ENCODE peak calls at places on chromosomes 5 and 9, in six cellular contexts. G, L, Y, D, T and R are unnamed samples.

GRCh38 chr9:115167175-115167574 is 49.2 kb upstream of the TNC start:
- DNase-seq in D (no peak), G (no peak), L (no peak), T (peak), Y (peak), R (peak)

GRCh38 chr9:97367729-97368128 is 44.2 kb upstream of the TDRD7 start:
- DNase-seq in Y (no peak), D (no peak), T (no peak), L (no peak), G (no peak), R (no peak)

GRCh38 chr5:36935805-36936204 is 59.2 kb downstream of the NIPBL start:
- DNase-seq in G (no peak), T (no peak), Y (no peak), L (no peak), D (no peak), R (no peak)

GRCh38 chr5:85556464-85556863 is 1061.3 kb upstream of the COX7C start:
- DNase-seq in L (no peak), G (no peak), T (no peak), Y (no peak), D (no peak), R (no peak)

GRCh38 chr9:89466451-89467277 is 31.2 kb downstream of the SEMA4D start:
- DNase-seq in Y (no peak), D (no peak), L (no peak), T (no peak), G (no peak), R (no peak)

GRCh38 chr5:175288048-175288621 is 155.8 kb downstream of the DRD1 start:
- DNase-seq in T (peak), G (no peak), L (no peak), Y (no peak), D (no peak), R (peak)

GRCh38 chr9:128422783-128423150 is 2.1 kb downstream of the CERCAM start:
- DNase-seq in D (no peak), G (no peak), L (no peak), T (peak), Y (no peak), R (no peak)

GRCh38 chr5:132072508-132072907 is 1.1 kb upstream of the CSF2 start:
- DNase-seq in L (no peak), G (no peak), T (no peak), D (no peak), Y (no peak), R (no peak)

GRCh38 chr5:94524841-94525697 is 93.3 kb downstream of the KIAA0825 start:
- DNase-seq in Y (peak), T (peak), G (no peak), L (no peak), D (no peak), R (peak)

GRCh38 chr9:33320568-33321261 is 30.4 kb downstream of the NFX1 start:
- DNase-seq in L (no peak), G (no peak), D (no peak), T (peak), Y (peak), R (peak)

GRCh38 chr5:124274949-124275348 is 471.5 kb downstream of the ZNF608 start:
- DNase-seq in D (no peak), Y (peak), T (peak), L (no peak), G (no peak), R (no peak)

GRCh38 chr5:80623911-80624457 is 30.5 kb upstream of the MSH3 start:
- DNase-seq in G (no peak), T (no peak), Y (no peak), D (no peak), L (no peak), R (no peak)

GRCh38 chr5:80619081-80619480 is 35.4 kb upstream of the MSH3 start:
- DNase-seq in T (no peak), L (no peak), G (no peak), Y (no peak), D (no peak), R (no peak)

GRCh38 chr5:80622756-80623155 is 31.7 kb upstream of the MSH3 start:
- DNase-seq in G (no peak), Y (no peak), D (no peak), L (no peak), T (no peak), R (no peak)

GRCh38 chr5:80615266-80615914 is 39.1 kb upstream of the MSH3 start:
- DNase-seq in L (no peak), T (peak), Y (no peak), G (peak), D (no peak), R (no peak)

DNA sequence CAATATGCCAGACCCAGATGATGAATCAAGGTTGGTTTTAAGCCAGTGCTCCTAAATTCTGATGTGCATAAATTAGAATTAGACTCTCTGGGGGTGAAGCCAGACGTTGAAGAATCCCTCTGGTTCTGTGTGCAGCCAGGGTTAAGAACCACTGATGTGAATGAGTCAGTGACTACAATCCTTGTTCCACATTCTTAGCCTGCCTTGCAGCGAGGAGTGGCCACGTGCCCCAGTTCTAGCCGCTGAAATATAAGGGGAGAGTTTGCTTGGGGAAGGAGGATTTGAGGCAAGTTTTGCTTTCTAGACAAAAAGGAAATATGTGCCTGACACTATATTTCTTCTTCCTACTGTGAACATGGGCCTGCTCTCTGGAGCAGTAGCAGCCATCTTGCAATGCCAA is 34.2 kb upstream of the MSH3 start:
- DNase-seq in T (no peak), Y (peak), L (no peak), G (no peak), D (no peak), R (peak)
- H2AFZ ChIP-seq in T (no peak), Y (no peak), L (no peak), G (no peak), D (no peak), R (no peak)

GRCh38 chr9:79984429-79985067 is 412.8 kb downstream of the TLE4 start:
- DNase-seq in Y (no peak), T (no peak), D (no peak), G (no peak), L (no peak), R (no peak)

GRCh38 chr9:79986437-79986836 is 414.7 kb downstream of the TLE4 start:
- DNase-seq in G (no peak), L (no peak), T (no peak), D (no peak), Y (no peak), R (no peak)

GRCh38 chr9:79989079-79989478 is 417.3 kb downstream of the TLE4 start:
- DNase-seq in D (no peak), Y (no peak), T (no peak), G (no peak), L (no peak), R (no peak)

GRCh38 chr9:79985276-79985675 is 413.5 kb downstream of the TLE4 start:
- DNase-seq in Y (no peak), G (no peak), D (no peak), L (no peak), T (no peak), R (no peak)

GRCh38 chr9:79988126-79988525 is 416.4 kb downstream of the TLE4 start:
- DNase-seq in L (no peak), D (no peak), G (no peak), Y (no peak), T (no peak), R (no peak)
- H3K4ac ChIP-seq in L (no peak), D (no peak), G (no peak), Y (no peak), T (no peak), R (no peak)

GRCh38 chr5:67541869-67542268 is 345.3 kb upstream of the CD180 start:
- DNase-seq in G (no peak), T (no peak), D (no peak), Y (no peak), L (no peak), R (no peak)

GRCh38 chr5:67538855-67539506 is 342.4 kb upstream of the CD180 start:
- DNase-seq in T (no peak), Y (no peak), D (no peak), G (no peak), L (no peak), R (no peak)

GRCh38 chr5:67547682-67548081 is 351.1 kb upstream of the CD180 start:
- DNase-seq in T (no peak), L (no peak), D (no peak), Y (no peak), G (no peak), R (no peak)

GRCh38 chr5:67542489-67542888 is 345.9 kb upstream of the CD180 start:
- DNase-seq in G (no peak), T (no peak), D (no peak), Y (no peak), L (no peak), R (no peak)

DNA sequence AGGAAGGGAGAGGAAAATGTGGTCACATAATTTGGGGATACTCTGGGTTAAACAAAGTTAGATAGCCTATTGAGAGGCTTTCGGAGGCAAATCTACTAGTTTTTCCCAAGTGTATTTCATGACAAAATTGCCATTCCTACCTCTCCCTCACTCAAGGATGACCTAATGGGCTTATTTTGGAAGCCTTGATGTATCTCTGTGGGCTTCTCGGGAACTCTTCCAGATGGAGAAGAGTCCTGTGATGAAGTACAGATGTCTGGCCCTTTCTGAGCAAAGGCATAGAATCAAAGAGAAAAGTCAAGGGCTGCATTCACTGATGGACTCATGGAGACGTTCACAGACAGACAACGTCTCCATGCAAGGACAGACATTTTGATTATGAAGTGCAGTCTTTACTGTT is 347.1 kb upstream of the CD180 start:
- DNase-seq in D (no peak), T (no peak), L (no peak), G (no peak), Y (no peak), R (no peak)
- H2AK5ac ChIP-seq in D (no peak), T (no peak), L (no peak), G (no peak), Y (no peak), R (no peak)

GRCh38 chr5:173825215-173825865 is 62.8 kb upstream of the CPEB4 start:
- DNase-seq in D (no peak), G (no peak), Y (peak), T (peak), L (no peak), R (no peak)
- H2AFZ ChIP-seq in D (peak), G (no peak), Y (no peak), T (no peak), L (no peak), R (no peak)

GRCh38 chr9:124769451-124770358 is 1.4 kb downstream of the NR6A1 start:
- DNase-seq in T (no peak), D (peak), L (peak), G (no peak), Y (peak), R (no peak)

GRCh38 chr9:124771867-124772621 is 933 bp upstream of the NR6A1 start:
- DNase-seq in G (peak), L (peak), D (peak), T (peak), Y (peak), R (peak)

GRCh38 chr9:124773473-124774130 is 2.5 kb upstream of the NR6A1 start:
- DNase-seq in G (no peak), T (no peak), L (no peak), Y (no peak), D (no peak), R (no peak)

GRCh38 chr9:124770359-124771020 is 621 bp downstream of the NR6A1 start:
- DNase-seq in T (no peak), G (no peak), Y (no peak), L (no peak), D (no peak), R (no peak)

GRCh38 chr9:124771021-124771866 is at the start of gene NR6A1:
- DNase-seq in G (peak), Y (peak), D (peak), T (peak), L (peak), R (peak)
- H3K4ac ChIP-seq in G (peak), Y (peak), D (no peak), T (no peak), L (no peak), R (peak)

DNA sequence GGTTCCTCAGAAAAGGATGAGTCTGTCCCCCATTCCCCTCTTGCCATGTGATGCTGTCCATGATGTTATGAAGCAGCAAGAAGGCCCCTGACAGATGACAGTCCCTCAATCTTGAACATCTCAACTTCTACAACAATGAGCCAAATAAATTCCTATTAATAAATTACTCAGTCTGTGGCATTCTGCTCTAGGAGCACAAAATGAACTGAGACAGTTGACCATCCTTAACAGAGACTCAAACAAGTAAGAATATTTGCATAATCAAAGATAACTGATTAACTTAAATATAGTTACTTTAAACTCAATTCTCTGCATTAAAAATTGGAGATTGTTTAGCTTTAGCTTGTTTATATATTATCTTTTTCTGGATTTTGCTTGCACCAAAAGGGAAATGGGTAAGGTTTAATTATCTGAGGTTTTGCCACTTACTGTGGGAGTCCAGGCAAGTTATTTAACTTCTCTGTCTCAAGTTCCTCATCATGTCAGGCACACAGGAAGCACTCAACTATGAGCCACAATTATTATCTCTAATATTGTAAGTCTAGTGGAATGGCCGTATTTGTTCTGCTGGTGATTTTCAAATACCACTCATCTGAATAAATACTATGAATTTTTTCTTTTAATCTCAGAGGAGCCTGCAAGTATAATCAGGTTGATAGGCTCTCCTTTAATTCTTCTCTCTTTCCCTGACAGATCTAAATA is 162.9 kb downstream of the TSSK1B start:
- DNase-seq in G (no peak), L (no peak), D (no peak), T (no peak), Y (no peak), R (no peak)
- H2AK5ac ChIP-seq in G (no peak), L (no peak), D (no peak), T (no peak), Y (no peak), R (peak)

DNA sequence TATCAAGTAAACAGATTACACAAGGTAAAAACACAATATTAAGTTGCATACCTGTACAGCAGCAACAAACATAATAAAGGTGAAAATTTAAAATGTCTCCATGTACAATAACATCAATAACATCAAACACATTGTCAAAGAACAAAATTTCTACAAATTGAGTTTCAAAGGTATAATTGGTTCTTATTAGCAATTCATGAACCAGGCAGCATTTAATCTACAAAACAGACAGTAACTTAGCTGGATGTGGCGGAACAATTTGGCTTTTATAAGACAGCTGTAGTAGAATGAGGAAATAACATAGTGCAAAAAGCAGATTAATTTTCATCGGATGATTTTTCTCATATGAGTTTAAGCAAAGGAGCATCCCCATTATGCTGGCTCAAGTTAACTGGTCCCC is 1176.8 kb downstream of the EFNA5 start:
- DNase-seq in G (no peak), L (no peak), D (no peak), Y (no peak), T (no peak), R (no peak)
- H2AFZ ChIP-seq in G (no peak), L (no peak), D (no peak), Y (no peak), T (no peak), R (no peak)

DNA sequence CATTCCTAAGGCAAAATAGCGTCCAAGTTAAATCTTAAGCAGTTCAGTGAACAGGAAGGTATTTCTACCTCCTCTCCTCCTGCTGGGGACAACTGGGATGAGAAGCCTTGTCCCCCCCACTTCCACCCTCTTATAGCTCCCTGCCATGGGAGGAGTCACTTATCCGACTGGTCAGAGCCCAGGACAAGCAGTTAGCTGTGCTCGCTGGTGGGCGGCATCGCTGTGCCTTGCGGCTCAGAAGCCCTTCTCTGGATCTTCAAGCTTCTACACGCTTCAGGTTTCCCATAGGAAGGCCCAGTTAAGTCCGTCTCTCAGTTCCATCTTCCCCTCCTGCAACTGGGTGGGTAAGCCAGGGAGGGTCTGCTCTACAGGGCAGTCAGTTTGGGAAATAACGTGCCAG is 77.2 kb downstream of the PAX5 start:
- DNase-seq in D (no peak), Y (no peak), L (peak), T (no peak), G (no peak), R (no peak)
- H3K4ac ChIP-seq in D (no peak), Y (no peak), L (no peak), T (no peak), G (no peak), R (no peak)

GRCh38 chr5:143220748-143221211 is 182.7 kb downstream of the NR3C1 start:
- DNase-seq in Y (peak), T (no peak), D (no peak), G (no peak), L (no peak), R (no peak)
- H2AK5ac ChIP-seq in Y (no peak), T (no peak), D (no peak), G (no peak), L (no peak), R (no peak)